ENCODE peak calls at places on chromosomes 7 and 10, in four cellular contexts. V is WTC11, Q is K562, O is HepG2. C is an unnamed sample.

GRCh38 chr10:78371118-78371517 is 337.5 kb downstream of the RPS24 start:
- DNase-seq in V (no peak), Q (no peak), O (no peak), C (no peak)

GRCh38 chr7:33921216-33921938 is 16.0 kb downstream of the BMPER start:
- DNase-seq in V (no peak), Q (no peak), O (no peak), C (no peak)

GRCh38 chr10:48935141-48935540 is 4.5 kb downstream of the LRRC18 start:
- DNase-seq in V (no peak), Q (no peak), O (no peak), C (no peak)

GRCh38 chr7:99531354-99531765 is 20.6 kb downstream of the FAM200A start:
- DNase-seq in V (no peak), Q (no peak), O (no peak), C (no peak)

GRCh38 chr7:137970263-137970975 is 31.5 kb downstream of the CREB3L2 start:
- DNase-seq in V (no peak), Q (no peak), O (no peak), C (no peak)

GRCh38 chr7:131466735-131467365 is 89.6 kb downstream of the PODXL start:
- DNase-seq in V (no peak), Q (no peak), O (no peak), C (no peak)

GRCh38 chr7:94042381-94042780 is 38.2 kb upstream of the BET1 start:
- DNase-seq in V (no peak), Q (no peak), O (no peak), C (no peak)

GRCh38 chr10:29357962-29358635 is 69.2 kb downstream of the LYZL1 start:
- DNase-seq in V (no peak), Q (no peak), O (no peak), C (no peak)

GRCh38 chr7:51229106-51229537 is 87.5 kb downstream of the COBL start:
- DNase-seq in V (no peak), Q (no peak), O (no peak), C (no peak)

GRCh38 chr7:85479918-85480658 is 293.2 kb upstream of the SEMA3D start:
- DNase-seq in V (no peak), Q (no peak), O (no peak), C (peak; percentile 12)

GRCh38 chr10:96719850-96720421 is 378 bp downstream of the PIK3AP1 start:
- DNase-seq in V (peak; percentile 84), Q (peak; percentile 34), O (peak; percentile 16), C (peak; percentile 50)

GRCh38 chr7:47638679-47639306 is 56.9 kb upstream of the TNS3 start:
- DNase-seq in V (no peak), Q (no peak), O (peak; percentile 71), C (no peak)

GRCh38 chr7:105350906-105351305 is 37.8 kb downstream of the SRPK2 start:
- DNase-seq in V (no peak), Q (no peak), O (no peak), C (no peak)

GRCh38 chr10:97263971-97264370 is 28.5 kb downstream of the ARHGAP19 start:
- DNase-seq in V (no peak), Q (no peak), O (no peak), C (no peak)

GRCh38 chr7:23247602-23248335 is 1.2 kb downstream of the GPNMB start:
- DNase-seq in V (peak; percentile 52), Q (no peak), O (no peak), C (no peak)

GRCh38 chr10:74150151-74151056 is at the start of gene AP3M1:
- DNase-seq in V (peak; percentile 87), Q (peak; percentile 85), O (no peak), C (peak; percentile 83)

GRCh38 chr7:66921918-66922486 is 977 bp downstream of the TMEM248 start:
- DNase-seq in V (no peak), Q (peak; percentile 67), O (peak; percentile 30), C (peak; percentile 40)

GRCh38 chr7:144713850-144714249 is 122.0 kb downstream of the TPK1 start:
- DNase-seq in V (no peak), Q (no peak), O (no peak), C (no peak)

GRCh38 chr7:149005427-149006344 is 22.6 kb downstream of the PDIA4 start:
- DNase-seq in V (peak; percentile 89), Q (peak; percentile 85), O (peak; percentile 62), C (peak; percentile 91)

GRCh38 chr10:30433286-30433778 is 652 bp upstream of the MAP3K8 start:
- DNase-seq in V (peak; percentile 75), Q (no peak), O (peak; percentile 77), C (peak; percentile 78)

GRCh38 chr10:103350522-103351260 is at the start of gene PCGF6:
- DNase-seq in V (peak; percentile 93), Q (peak; percentile 84), O (peak; percentile 76), C (peak; percentile 98)

DNA sequence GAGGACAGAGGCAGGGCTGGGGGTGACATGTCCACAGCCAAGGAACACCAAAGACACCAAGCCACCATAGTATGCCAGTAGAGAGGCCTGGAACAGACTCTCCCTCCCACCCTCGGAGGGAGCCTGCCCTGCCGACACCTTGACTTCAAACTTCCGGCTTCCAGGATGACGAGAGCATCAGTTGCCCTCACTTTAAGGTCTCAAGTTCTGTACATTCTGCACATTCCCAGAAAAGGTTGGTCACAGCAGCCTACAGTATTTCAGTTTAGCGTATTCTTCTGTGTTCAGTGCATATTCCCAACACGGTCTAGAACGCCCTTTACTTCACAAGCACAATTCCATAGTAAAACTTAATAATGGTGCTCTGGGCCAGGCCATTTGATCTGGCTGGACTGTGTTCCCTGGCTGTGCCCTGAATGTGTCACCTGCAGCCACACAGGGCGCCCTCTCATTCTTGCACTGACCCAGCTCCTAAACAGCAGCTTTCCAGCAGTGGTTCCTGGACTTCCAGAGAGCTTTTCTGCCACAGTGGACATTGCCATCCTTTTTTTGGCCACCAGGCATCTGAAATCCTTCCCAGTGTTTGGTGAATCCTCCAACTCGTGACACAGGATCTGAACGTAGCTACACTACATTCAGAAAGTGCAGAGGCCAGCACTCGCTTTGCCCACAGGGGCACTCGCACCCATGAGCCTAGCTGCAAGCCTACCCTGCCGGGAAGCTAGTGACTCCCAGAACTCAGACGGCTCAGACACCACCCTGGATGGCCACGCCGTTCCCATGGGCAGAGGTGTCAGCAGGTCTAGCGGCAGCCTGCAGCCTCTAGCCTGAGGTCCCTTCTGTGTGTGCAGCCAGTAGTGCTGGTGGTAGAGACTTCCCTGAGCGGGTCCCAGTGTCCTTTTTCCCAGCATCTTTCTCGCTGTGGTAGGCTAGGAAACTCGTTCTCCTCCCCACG is 36.4 kb upstream of the INSIG1 start:
- DNase-seq in V (no peak), Q (no peak), O (no peak), C (no peak)
- TF ChIP-seq FOXJ3 in V (no peak), Q (no peak), O (no peak), C (no peak)

GRCh38 chr10:77168161-77168560 is 469.4 kb downstream of the KCNMA1 start:
- DNase-seq in V (no peak), Q (no peak), O (no peak), C (no peak)

GRCh38 chr10:77163670-77164348 is 473.8 kb downstream of the KCNMA1 start:
- DNase-seq in V (no peak), Q (no peak), O (peak; percentile 24), C (peak; percentile 22)

GRCh38 chr10:77162697-77163096 is 474.9 kb downstream of the KCNMA1 start:
- DNase-seq in V (no peak), Q (no peak), O (no peak), C (no peak)

GRCh38 chr10:77164616-77165311 is 472.8 kb downstream of the KCNMA1 start:
- DNase-seq in V (no peak), Q (no peak), O (no peak), C (no peak)

DNA sequence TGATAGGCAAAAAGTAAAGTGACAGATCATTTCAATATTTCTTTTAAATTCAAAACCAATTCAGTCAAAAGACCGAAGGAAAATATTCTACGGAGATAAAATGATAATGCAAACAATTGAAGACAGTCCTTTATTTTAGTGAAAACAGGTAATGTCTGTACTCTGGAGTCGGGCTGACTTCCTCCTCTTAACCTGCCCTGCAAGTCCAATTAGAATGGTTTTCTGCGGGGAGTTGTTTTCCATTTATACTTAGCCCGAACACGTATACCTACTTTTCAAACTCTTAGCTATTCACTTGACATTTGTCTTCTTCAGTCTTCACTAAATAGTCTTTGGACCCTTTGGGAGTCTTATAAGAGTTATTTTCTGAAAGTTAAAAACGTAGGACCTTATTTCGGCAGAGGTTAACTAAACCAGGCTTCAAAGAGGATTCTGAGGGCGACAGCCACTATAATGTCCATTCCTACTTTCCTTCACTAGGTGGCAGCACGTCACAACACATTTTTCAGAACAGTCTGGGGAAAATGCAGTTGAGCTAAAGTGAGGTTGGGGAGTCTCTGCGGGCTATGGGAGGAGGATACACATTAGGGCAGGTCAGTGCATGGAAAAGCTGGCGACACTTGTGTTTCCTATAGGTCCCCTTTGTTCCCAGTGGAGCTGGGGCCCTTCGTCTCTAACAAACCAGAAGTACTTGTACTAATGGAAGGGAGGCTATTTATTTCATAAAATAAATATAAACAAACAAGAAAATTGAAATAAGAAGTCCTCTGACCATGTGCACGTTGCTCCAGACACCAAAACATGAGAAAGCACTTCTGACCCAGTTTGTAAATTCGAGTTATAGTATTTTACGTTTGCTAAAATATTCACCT is 471.9 kb downstream of the KCNMA1 start:
- DNase-seq in V (peak; percentile 59), Q (peak; percentile 54), O (peak; percentile 40), C (peak; percentile 54)
- TF ChIP-seq FOXJ3 in V (no peak), Q (no peak), O (no peak), C (no peak)

GRCh38 chr10:111446966-111447365 is 370.1 kb downstream of the ADRA2A start:
- DNase-seq in V (no peak), Q (no peak), O (no peak), C (no peak)
- TF ChIP-seq FOXJ3 in V (no peak), Q (no peak), O (no peak), C (no peak)

DNA sequence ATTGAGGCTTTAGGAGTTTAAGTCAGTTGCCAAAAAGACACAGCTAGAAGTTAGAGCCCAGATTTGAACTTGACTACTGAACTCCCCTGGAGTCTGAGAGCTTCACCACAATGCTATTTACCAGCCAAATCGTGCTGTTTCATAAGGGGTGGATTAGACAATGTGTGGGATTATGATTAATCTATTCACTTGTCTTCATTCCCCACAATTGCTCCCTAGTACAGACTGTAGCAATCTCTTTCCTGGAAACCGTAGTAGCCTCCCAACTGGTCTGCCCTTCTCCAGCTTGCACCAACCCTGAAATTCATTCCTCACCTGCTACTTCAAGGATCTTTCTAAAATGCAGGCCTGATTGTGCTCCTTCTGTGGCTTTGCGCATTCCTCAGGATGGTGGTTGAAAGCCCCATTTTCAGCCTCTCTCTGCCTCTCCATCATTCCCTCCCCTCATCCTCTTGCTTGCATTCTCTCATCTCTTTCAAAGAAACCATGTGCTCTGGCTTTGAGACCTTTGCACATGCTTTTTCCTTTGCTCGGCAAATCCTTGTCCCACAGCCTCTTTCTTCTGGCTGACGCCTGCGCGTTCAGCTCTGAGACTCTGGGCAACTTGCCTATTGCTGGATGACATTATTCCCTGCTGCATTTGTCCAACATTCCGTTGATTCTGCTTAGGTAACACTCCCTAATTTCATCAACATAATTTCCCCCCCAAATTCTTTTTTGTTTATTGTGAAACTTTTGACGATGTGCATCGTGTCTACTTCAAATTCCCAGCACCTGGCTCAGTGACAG is 145.0 kb downstream of the ADRA2A start:
- DNase-seq in V (no peak), Q (no peak), O (no peak), C (no peak)
- TF ChIP-seq FOXJ3 in V (no peak), Q (no peak), O (no peak), C (no peak)

GRCh38 chr10:47323636-47324299 is 1.5 kb downstream of the GDF2 start:
- DNase-seq in V (no peak), Q (no peak), O (no peak), C (no peak)
- TF ChIP-seq FOXJ3 in V (no peak), Q (no peak), O (no peak), C (no peak)

C was measured in SK-N-SH.